ENCODE peak calls at places on chromosome 6, in ten cellular contexts. X is heart left ventricle, H is esophagus muscularis mucosa, V is IMR-90, L is transverse colon, Z is Peyer's patch, P is ovary, Q is lower leg skin, T is body of pancreas, N is HepG2. K is an unnamed sample.

GRCh38 chr6:80145509-80145908 is 39.0 kb downstream of the BCKDHB start:
- DNase-seq in T (no peak), X (no peak), H (no peak), L (no peak), Z (no peak), P (no peak), N (no peak), V (no peak), Q (no peak), K (peak; percentile 18)

GRCh38 chr6:80214436-80215022 is 108.1 kb downstream of the BCKDHB start:
- DNase-seq in P (no peak), L (peak; percentile 11), Z (no peak), N (peak; percentile 29), H (no peak), T (peak; percentile 64), Q (no peak), V (peak; percentile 70), X (no peak), K (peak; percentile 54)

GRCh38 chr6:14396826-14397517 is 279.4 kb downstream of the CD83 start:
- DNase-seq in P (no peak), H (peak; percentile 42), N (no peak), X (no peak), V (peak; percentile 86), L (peak; percentile 26), Q (no peak), Z (peak; percentile 71), T (peak; percentile 50), K (peak; percentile 15)

GRCh38 chr6:167925011-167925410 is 72.5 kb upstream of the KIF25 start:
- DNase-seq in T (no peak), X (no peak), P (no peak), V (peak; percentile 51), L (no peak), H (peak; percentile 29), Q (no peak), N (no peak), Z (no peak), K (no peak)

GRCh38 chr6:169319561-169319960 is 65.9 kb upstream of the THBS2 start:
- DNase-seq in P (peak; percentile 46), T (no peak), V (peak; percentile 13), Q (peak; percentile 83), H (peak; percentile 72), L (no peak), Z (no peak), N (no peak), X (no peak), K (no peak)

GRCh38 chr6:13395272-13396237 is 67.2 kb upstream of the TBC1D7 start:
- DNase-seq in T (peak; percentile 90), N (peak; percentile 59), P (no peak), H (no peak), Q (no peak), Z (peak; percentile 43), V (peak; percentile 83), X (peak; percentile 76), L (peak; percentile 81), K (peak; percentile 99)

GRCh38 chr6:7647504-7647903 is 57.5 kb downstream of the SNRNP48 start:
- DNase-seq in L (no peak), H (no peak), T (no peak), V (no peak), Z (no peak), P (no peak), Q (no peak), N (no peak), X (no peak), K (no peak)

GRCh38 chr6:44512868-44513641 is 125.5 kb downstream of the CDC5L start:
- DNase-seq in L (no peak), Z (no peak), X (no peak), V (no peak), N (no peak), Q (peak; percentile 73), T (no peak), P (no peak), H (no peak), K (no peak)

GRCh38 chr6:155041781-155042279 is 46.7 kb downstream of the TIAM2 start:
- DNase-seq in V (no peak), L (no peak), H (no peak), P (peak; percentile 15), Q (no peak), N (no peak), Z (no peak), X (no peak), T (peak; percentile 39), K (no peak)

GRCh38 chr6:74347161-74347560 is 651.2 kb downstream of the CD109 start:
- DNase-seq in L (no peak), Q (no peak), X (no peak), V (no peak), P (no peak), Z (no peak), H (no peak), T (no peak), N (no peak), K (no peak)

GRCh38 chr6:39225543-39225942 is 3.7 kb downstream of the KCNK5 start:
- DNase-seq in V (no peak), P (no peak), N (no peak), H (no peak), L (peak; percentile 76), X (no peak), Z (no peak), Q (no peak), T (peak; percentile 48), K (peak; percentile 77)

GRCh38 chr6:9766240-9766915 is 648.5 kb downstream of the TFAP2A start:
- DNase-seq in X (no peak), P (no peak), N (no peak), L (no peak), H (no peak), Q (no peak), Z (no peak), T (no peak), V (peak; percentile 86), K (no peak)

GRCh38 chr6:3231213-3232016 is 4.0 kb upstream of the TUBB2B start:
- DNase-seq in Z (peak; percentile 19), N (peak; percentile 80), X (peak; percentile 74), L (peak; percentile 84), T (peak; percentile 94), Q (peak; percentile 92), P (peak; percentile 55), H (no peak), V (peak; percentile 74), K (no peak)

GRCh38 chr6:22838346-22838745 is 269.0 kb downstream of the HDGFL1 start:
- DNase-seq in H (no peak), N (no peak), L (no peak), X (no peak), Q (no peak), V (peak; percentile 10), P (no peak), T (no peak), Z (no peak), K (no peak)

GRCh38 chr6:16238658-16239089 is 287 bp downstream of the GMPR start:
- DNase-seq in X (no peak), H (no peak), Q (peak; percentile 89), P (no peak), Z (peak; percentile 18), L (no peak), V (no peak), T (no peak), N (no peak), K (no peak)
- TF ChIP-seq POLR2A in X (no peak), H (no peak), Q (no peak), P (peak; percentile 2), Z (no peak), L (no peak), V (no peak), T (no peak), N (no peak), K (no peak)

GRCh38 chr6:140636237-140636636 is 1261.8 kb upstream of the CITED2 start:
- DNase-seq in V (no peak), L (no peak), H (no peak), P (no peak), N (no peak), T (no peak), Q (no peak), X (no peak), Z (no peak), K (no peak)
- TF ChIP-seq POLR2A in V (no peak), L (no peak), H (no peak), P (no peak), N (no peak), T (no peak), Q (no peak), X (no peak), Z (no peak), K (no peak)

GRCh38 chr6:53605543-53606235 is 59.9 kb downstream of the KLHL31 start:
- DNase-seq in V (no peak), L (no peak), N (no peak), Q (no peak), Z (no peak), P (no peak), X (no peak), T (no peak), H (no peak), K (no peak)
- TF ChIP-seq POLR2A in V (no peak), L (no peak), N (no peak), Q (no peak), Z (no peak), P (no peak), X (no peak), T (no peak), H (no peak), K (no peak)

GRCh38 chr6:125791820-125792165 is 1.0 kb downstream of the NCOA7 start:
- DNase-seq in X (no peak), N (no peak), T (no peak), Q (no peak), H (no peak), V (no peak), P (no peak), L (no peak), Z (no peak), K (no peak)

GRCh38 chr6:125789167-125789566 is 1.6 kb upstream of the NCOA7 start:
- DNase-seq in L (no peak), T (no peak), X (no peak), Z (peak; percentile 63), Q (no peak), H (no peak), P (no peak), N (no peak), V (no peak), K (peak; percentile 77)

GRCh38 chr6:125791151-125791819 is 525 bp downstream of the NCOA7 start:
- DNase-seq in H (no peak), T (peak; percentile 69), L (peak; percentile 46), P (peak; percentile 18), N (peak; percentile 57), Q (no peak), X (peak; percentile 39), V (peak; percentile 52), Z (peak; percentile 58), K (peak; percentile 67)

GRCh38 chr6:125789576-125790402 is 971 bp upstream of the NCOA7 start:
- DNase-seq in Z (peak; percentile 43), X (peak; percentile 37), V (peak; percentile 44), N (peak; percentile 54), T (peak; percentile 52), H (no peak), L (peak; percentile 58), Q (peak; percentile 90), P (peak; percentile 59), K (peak; percentile 95)

DNA sequence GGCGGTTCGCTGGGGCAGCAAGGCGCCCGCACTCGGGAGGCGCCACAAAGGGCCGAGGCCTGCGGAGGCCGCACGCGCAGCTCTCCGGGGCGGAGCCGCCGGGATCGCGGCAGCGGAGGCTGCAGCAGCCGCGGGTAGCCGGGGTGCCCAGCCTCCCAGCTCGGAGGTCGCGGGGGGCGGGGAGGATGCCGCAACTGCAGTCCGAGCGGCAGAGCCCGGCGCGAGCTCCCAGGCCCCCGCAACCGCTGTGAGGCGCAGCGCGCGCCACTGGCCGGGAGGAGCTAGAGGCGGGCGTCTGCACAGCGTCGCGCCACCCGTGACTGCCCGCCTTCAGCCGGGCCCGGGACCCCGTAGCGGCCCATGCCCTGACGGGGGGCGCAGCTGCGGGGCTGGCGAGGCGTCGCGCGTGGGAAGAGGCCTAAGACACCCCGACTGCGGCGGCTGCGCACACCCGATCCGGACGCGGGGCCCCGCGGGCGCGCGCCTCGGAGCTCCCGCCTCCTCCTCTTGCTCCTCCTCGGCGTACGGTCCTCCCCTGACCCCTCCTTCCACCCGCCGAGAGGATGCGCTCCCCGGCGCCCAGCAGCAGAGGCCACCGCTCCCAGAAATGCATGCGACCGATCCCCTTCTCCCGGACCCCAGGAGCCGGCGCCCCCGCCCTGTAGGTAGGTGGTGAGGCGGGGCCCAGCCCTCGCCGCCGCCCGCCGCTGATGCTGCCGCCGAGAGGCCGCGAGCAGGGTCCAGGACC is at the start of gene NCOA7:
- DNase-seq in P (peak; percentile 81), V (peak; percentile 67), T (peak; percentile 79), Q (peak; percentile 96), L (peak; percentile 82), N (peak; percentile 65), H (peak; percentile 94), X (peak; percentile 90), Z (peak; percentile 74), K (peak; percentile 84)
- TF ChIP-seq POLR2A in P (peak; percentile 89), V (peak; percentile 28), T (peak; percentile 88), Q (peak; percentile 77), L (peak; percentile 86), N (peak; percentile 78), H (peak; percentile 79), X (peak; percentile 25), Z (peak; percentile 83), K (peak; percentile 74)